ENCODE peak calls at places on chromosome 6, in ten cellular contexts. One of them, this sample, is unnamed.

GRCh38 chr6:138182939-138183791 is 21.4 kb downstream of the ARFGEF3 start:
- DNase-seq in prostate gland: peak
- DNase-seq in AG04450: no peak
- DNase-seq in adrenal gland: no peak
- DNase-seq in A549: no peak
- DNase-seq in lower lobe of right lung: no peak
- DNase-seq in AG04449: no peak
- DNase-seq in tibial artery: no peak
- DNase-seq in fibroblast of lung: no peak
- DNase-seq in suprapubic skin: no peak
- DNase-seq in this sample: no peak

GRCh38 chr6:138302554-138302953 is 75.2 kb upstream of the SMIM28 start:
- DNase-seq in A549: no peak
- DNase-seq in adrenal gland: no peak
- DNase-seq in lower lobe of right lung: no peak
- DNase-seq in tibial artery: no peak
- DNase-seq in prostate gland: no peak
- DNase-seq in AG04450: no peak
- DNase-seq in suprapubic skin: no peak
- DNase-seq in AG04449: no peak
- DNase-seq in fibroblast of lung: no peak
- DNase-seq in this sample: no peak

GRCh38 chr6:41061196-41061726 is 8.3 kb downstream of the APOBEC2 start:
- DNase-seq in suprapubic skin: no peak
- DNase-seq in prostate gland: no peak
- DNase-seq in AG04450: no peak
- DNase-seq in adrenal gland: no peak
- DNase-seq in AG04449: no peak
- DNase-seq in lower lobe of right lung: no peak
- DNase-seq in tibial artery: no peak
- DNase-seq in fibroblast of lung: no peak
- DNase-seq in A549: no peak
- DNase-seq in this sample: no peak

GRCh38 chr6:39203398-39203797 is 25.9 kb downstream of the KCNK5 start:
- DNase-seq in tibial artery: no peak
- DNase-seq in prostate gland: no peak
- DNase-seq in adrenal gland: no peak
- DNase-seq in AG04449: no peak
- DNase-seq in AG04450: no peak
- DNase-seq in suprapubic skin: no peak
- DNase-seq in A549: no peak
- DNase-seq in lower lobe of right lung: no peak
- DNase-seq in fibroblast of lung: no peak
- DNase-seq in this sample: no peak

GRCh38 chr6:135146160-135146920 is 34.8 kb upstream of the MYB start:
- DNase-seq in suprapubic skin: no peak
- DNase-seq in tibial artery: no peak
- DNase-seq in A549: no peak
- DNase-seq in lower lobe of right lung: no peak
- DNase-seq in adrenal gland: no peak
- DNase-seq in fibroblast of lung: no peak
- DNase-seq in AG04449: no peak
- DNase-seq in AG04450: no peak
- DNase-seq in prostate gland: no peak
- DNase-seq in this sample: peak

GRCh38 chr6:88166493-88166900 is 350 bp upstream of the CNR1 start:
- DNase-seq in A549: no peak
- DNase-seq in tibial artery: no peak
- DNase-seq in AG04449: no peak
- DNase-seq in suprapubic skin: no peak
- DNase-seq in adrenal gland: no peak
- DNase-seq in prostate gland: no peak
- DNase-seq in AG04450: no peak
- DNase-seq in lower lobe of right lung: peak
- DNase-seq in fibroblast of lung: no peak
- DNase-seq in this sample: no peak

GRCh38 chr6:149558029-149558428 is 8.1 kb upstream of the GINM1 start:
- DNase-seq in fibroblast of lung: no peak
- DNase-seq in prostate gland: no peak
- DNase-seq in AG04449: no peak
- DNase-seq in lower lobe of right lung: no peak
- DNase-seq in adrenal gland: no peak
- DNase-seq in tibial artery: no peak
- DNase-seq in suprapubic skin: no peak
- DNase-seq in AG04450: no peak
- DNase-seq in A549: no peak
- DNase-seq in this sample: no peak

GRCh38 chr6:146887447-146888077 is 288.8 kb downstream of the ADGB start:
- DNase-seq in fibroblast of lung: no peak
- DNase-seq in AG04450: no peak
- DNase-seq in AG04449: no peak
- DNase-seq in adrenal gland: no peak
- DNase-seq in lower lobe of right lung: no peak
- DNase-seq in A549: no peak
- DNase-seq in prostate gland: no peak
- DNase-seq in tibial artery: no peak
- DNase-seq in suprapubic skin: no peak
- DNase-seq in this sample: peak

GRCh38 chr6:3210024-3210610 is 17.3 kb downstream of the TUBB2B start:
- DNase-seq in tibial artery: no peak
- DNase-seq in AG04450: no peak
- DNase-seq in lower lobe of right lung: no peak
- DNase-seq in A549: no peak
- DNase-seq in prostate gland: no peak
- DNase-seq in fibroblast of lung: no peak
- DNase-seq in AG04449: no peak
- DNase-seq in adrenal gland: no peak
- DNase-seq in suprapubic skin: no peak
- DNase-seq in this sample: no peak

GRCh38 chr6:3208096-3208774 is 19.2 kb downstream of the TUBB2B start:
- DNase-seq in AG04450: peak
- DNase-seq in tibial artery: peak
- DNase-seq in AG04449: peak
- DNase-seq in lower lobe of right lung: no peak
- DNase-seq in prostate gland: no peak
- DNase-seq in adrenal gland: no peak
- DNase-seq in suprapubic skin: peak
- DNase-seq in A549: no peak
- DNase-seq in fibroblast of lung: peak
- DNase-seq in this sample: peak

GRCh38 chr6:3211681-3212080 is 15.8 kb downstream of the TUBB2B start:
- DNase-seq in suprapubic skin: no peak
- DNase-seq in A549: no peak
- DNase-seq in lower lobe of right lung: no peak
- DNase-seq in AG04449: no peak
- DNase-seq in adrenal gland: no peak
- DNase-seq in AG04450: no peak
- DNase-seq in fibroblast of lung: no peak
- DNase-seq in prostate gland: no peak
- DNase-seq in tibial artery: no peak
- DNase-seq in this sample: peak

GRCh38 chr6:3208775-3209113 is 18.7 kb downstream of the TUBB2B start:
- DNase-seq in fibroblast of lung: no peak
- DNase-seq in lower lobe of right lung: no peak
- DNase-seq in suprapubic skin: no peak
- DNase-seq in AG04449: no peak
- DNase-seq in A549: no peak
- DNase-seq in tibial artery: no peak
- DNase-seq in AG04450: no peak
- DNase-seq in adrenal gland: no peak
- DNase-seq in prostate gland: no peak
- DNase-seq in this sample: no peak

DNA sequence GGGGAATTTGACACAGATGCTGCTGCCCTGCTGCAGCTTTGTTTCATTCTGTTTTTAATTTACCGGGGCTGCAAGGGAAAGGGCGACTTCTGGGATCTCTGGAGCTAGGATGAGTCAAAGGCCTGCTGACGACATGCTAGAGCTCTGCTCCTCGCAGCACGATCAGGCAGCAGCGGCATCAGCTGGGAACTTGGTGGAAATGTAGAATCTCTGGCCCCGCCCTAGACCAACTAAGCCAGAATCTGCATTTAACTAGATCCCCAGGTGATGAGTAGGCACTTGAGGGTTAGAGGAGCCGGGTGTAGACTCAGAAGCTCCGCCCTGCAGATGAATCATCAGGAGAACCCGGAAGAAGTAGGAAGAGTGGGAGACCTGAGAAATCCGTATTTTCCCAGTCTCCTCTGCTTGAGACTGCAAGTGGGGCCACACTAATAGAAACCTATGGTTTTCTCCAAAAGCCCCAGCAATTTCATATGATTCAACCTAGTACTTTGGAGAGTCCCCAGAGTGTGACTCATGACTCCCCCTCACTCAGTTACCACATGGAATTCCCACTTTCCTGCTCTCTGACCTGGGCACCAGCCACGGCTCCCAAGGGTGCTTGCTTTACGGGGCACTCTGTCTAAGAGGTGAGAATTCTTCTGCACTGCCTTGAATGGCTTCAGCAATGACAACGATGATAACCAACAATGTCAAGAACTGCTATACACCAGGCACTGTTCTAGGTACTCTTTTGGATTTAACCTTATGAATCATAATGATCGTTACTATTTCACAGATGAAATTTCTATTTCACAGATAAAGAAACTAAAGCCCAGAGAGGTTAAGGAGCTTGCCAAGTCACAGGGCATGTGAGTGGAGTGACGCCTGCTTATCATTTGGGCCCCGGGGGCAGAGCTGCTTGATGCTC is 18.1 kb downstream of the TUBB2B start:
- DNase-seq in tibial artery: peak
- DNase-seq in suprapubic skin: no peak
- DNase-seq in adrenal gland: peak
- DNase-seq in prostate gland: no peak
- DNase-seq in fibroblast of lung: peak
- DNase-seq in A549: peak
- DNase-seq in AG04450: peak
- DNase-seq in lower lobe of right lung: no peak
- DNase-seq in AG04449: peak
- DNase-seq in this sample: peak
- TF ChIP-seq CTCF in tibial artery: no peak
- TF ChIP-seq CTCF in suprapubic skin: no peak
- TF ChIP-seq CTCF in adrenal gland: no peak
- TF ChIP-seq CTCF in prostate gland: no peak
- TF ChIP-seq CTCF in fibroblast of lung: peak
- TF ChIP-seq CTCF in A549: peak
- TF ChIP-seq CTCF in AG04450: no peak
- TF ChIP-seq CTCF in lower lobe of right lung: no peak
- TF ChIP-seq CTCF in AG04449: peak
- TF ChIP-seq CTCF in this sample: peak

GRCh38 chr6:1613631-1614447 is 4.1 kb downstream of the FOXC1 start:
- DNase-seq in adrenal gland: no peak
- DNase-seq in tibial artery: no peak
- DNase-seq in suprapubic skin: no peak
- DNase-seq in A549: no peak
- DNase-seq in lower lobe of right lung: no peak
- DNase-seq in fibroblast of lung: peak
- DNase-seq in AG04450: no peak
- DNase-seq in AG04449: no peak
- DNase-seq in prostate gland: no peak
- DNase-seq in this sample: no peak

GRCh38 chr6:1611572-1612385 is 2.1 kb downstream of the FOXC1 start:
- DNase-seq in AG04449: no peak
- DNase-seq in adrenal gland: no peak
- DNase-seq in lower lobe of right lung: no peak
- DNase-seq in suprapubic skin: no peak
- DNase-seq in A549: peak
- DNase-seq in tibial artery: no peak
- DNase-seq in AG04450: no peak
- DNase-seq in fibroblast of lung: peak
- DNase-seq in prostate gland: no peak
- DNase-seq in this sample: peak

GRCh38 chr6:1612386-1612893 is 2.7 kb downstream of the FOXC1 start:
- DNase-seq in tibial artery: no peak
- DNase-seq in fibroblast of lung: no peak
- DNase-seq in AG04450: no peak
- DNase-seq in lower lobe of right lung: no peak
- DNase-seq in adrenal gland: no peak
- DNase-seq in suprapubic skin: no peak
- DNase-seq in A549: no peak
- DNase-seq in AG04449: no peak
- DNase-seq in prostate gland: no peak
- DNase-seq in this sample: no peak

GRCh38 chr6:1614448-1614766 is 4.7 kb downstream of the FOXC1 start:
- DNase-seq in adrenal gland: no peak
- DNase-seq in prostate gland: no peak
- DNase-seq in A549: no peak
- DNase-seq in suprapubic skin: peak
- DNase-seq in lower lobe of right lung: no peak
- DNase-seq in AG04449: no peak
- DNase-seq in fibroblast of lung: no peak
- DNase-seq in tibial artery: no peak
- DNase-seq in AG04450: no peak
- DNase-seq in this sample: no peak

GRCh38 chr6:1612902-1613301 is 3.2 kb downstream of the FOXC1 start:
- DNase-seq in prostate gland: no peak
- DNase-seq in suprapubic skin: no peak
- DNase-seq in A549: no peak
- DNase-seq in tibial artery: no peak
- DNase-seq in fibroblast of lung: peak
- DNase-seq in lower lobe of right lung: no peak
- DNase-seq in AG04449: no peak
- DNase-seq in adrenal gland: no peak
- DNase-seq in AG04450: no peak
- DNase-seq in this sample: no peak
- H3K4me3 ChIP-seq in prostate gland: peak
- H3K4me3 ChIP-seq in suprapubic skin: peak
- H3K4me3 ChIP-seq in A549: peak
- H3K4me3 ChIP-seq in tibial artery: peak
- H3K4me3 ChIP-seq in fibroblast of lung: peak
- H3K4me3 ChIP-seq in lower lobe of right lung: peak
- H3K4me3 ChIP-seq in AG04449: peak
- H3K4me3 ChIP-seq in adrenal gland: no peak
- H3K4me3 ChIP-seq in AG04450: peak
- H3K4me3 ChIP-seq in this sample: peak

DNA sequence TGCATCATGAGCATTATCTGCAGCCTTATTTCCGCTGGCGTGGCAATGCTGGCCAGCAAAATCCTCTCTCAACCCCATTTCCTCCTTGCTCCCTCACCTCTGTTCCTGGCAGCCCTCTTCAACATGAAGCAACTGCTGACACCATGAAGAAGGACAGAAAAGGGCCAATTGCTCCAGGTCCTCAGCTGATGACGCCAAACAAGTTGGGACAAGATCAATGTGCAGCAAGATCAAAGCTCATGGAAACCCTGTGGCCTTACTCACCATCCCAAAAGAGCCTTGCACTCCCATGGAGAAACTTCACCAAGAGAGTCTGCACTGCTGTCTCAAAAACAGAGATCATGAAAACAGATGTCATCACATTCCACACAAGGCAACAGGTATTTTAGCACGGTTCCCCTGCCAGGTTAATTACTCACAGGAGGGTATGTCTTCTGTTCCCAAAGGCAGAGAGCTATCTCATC is 7.4 kb downstream of the GFOD1 start:
- DNase-seq in lower lobe of right lung: no peak
- DNase-seq in prostate gland: no peak
- DNase-seq in fibroblast of lung: no peak
- DNase-seq in A549: no peak
- DNase-seq in tibial artery: no peak
- DNase-seq in adrenal gland: no peak
- DNase-seq in suprapubic skin: no peak
- DNase-seq in AG04449: no peak
- DNase-seq in AG04450: no peak
- DNase-seq in this sample: no peak
- TF ChIP-seq CTCF in lower lobe of right lung: no peak
- TF ChIP-seq CTCF in prostate gland: no peak
- TF ChIP-seq CTCF in fibroblast of lung: no peak
- TF ChIP-seq CTCF in A549: no peak
- TF ChIP-seq CTCF in tibial artery: no peak
- TF ChIP-seq CTCF in adrenal gland: no peak
- TF ChIP-seq CTCF in suprapubic skin: no peak
- TF ChIP-seq CTCF in AG04449: no peak
- TF ChIP-seq CTCF in AG04450: no peak
- TF ChIP-seq CTCF in this sample: no peak

GRCh38 chr6:139356924-139357323 is 17.5 kb downstream of the CITED2 start:
- DNase-seq in adrenal gland: no peak
- DNase-seq in prostate gland: no peak
- DNase-seq in AG04450: no peak
- DNase-seq in fibroblast of lung: no peak
- DNase-seq in A549: no peak
- DNase-seq in tibial artery: no peak
- DNase-seq in suprapubic skin: no peak
- DNase-seq in AG04449: no peak
- DNase-seq in lower lobe of right lung: no peak
- DNase-seq in this sample: no peak

GRCh38 chr6:139364302-139364981 is 10.0 kb downstream of the CITED2 start:
- DNase-seq in AG04450: no peak
- DNase-seq in AG04449: no peak
- DNase-seq in fibroblast of lung: peak
- DNase-seq in suprapubic skin: no peak
- DNase-seq in prostate gland: no peak
- DNase-seq in A549: peak
- DNase-seq in adrenal gland: no peak
- DNase-seq in lower lobe of right lung: no peak
- DNase-seq in tibial artery: no peak
- DNase-seq in this sample: peak

GRCh38 chr6:139364982-139365379 is 9.5 kb downstream of the CITED2 start:
- DNase-seq in prostate gland: no peak
- DNase-seq in lower lobe of right lung: no peak
- DNase-seq in A549: no peak
- DNase-seq in suprapubic skin: no peak
- DNase-seq in fibroblast of lung: no peak
- DNase-seq in tibial artery: no peak
- DNase-seq in AG04450: no peak
- DNase-seq in adrenal gland: no peak
- DNase-seq in AG04449: no peak
- DNase-seq in this sample: no peak

GRCh38 chr6:139355777-139356445 is 18.5 kb downstream of the CITED2 start:
- DNase-seq in adrenal gland: no peak
- DNase-seq in AG04450: no peak
- DNase-seq in suprapubic skin: no peak
- DNase-seq in tibial artery: no peak
- DNase-seq in prostate gland: peak
- DNase-seq in A549: no peak
- DNase-seq in AG04449: no peak
- DNase-seq in lower lobe of right lung: no peak
- DNase-seq in fibroblast of lung: no peak
- DNase-seq in this sample: no peak

GRCh38 chr6:139361211-139361610 is 13.2 kb downstream of the CITED2 start:
- DNase-seq in lower lobe of right lung: no peak
- DNase-seq in AG04450: no peak
- DNase-seq in tibial artery: no peak
- DNase-seq in suprapubic skin: no peak
- DNase-seq in AG04449: no peak
- DNase-seq in fibroblast of lung: no peak
- DNase-seq in A549: no peak
- DNase-seq in adrenal gland: no peak
- DNase-seq in prostate gland: no peak
- DNase-seq in this sample: no peak
- H3K4me3 ChIP-seq in lower lobe of right lung: no peak
- H3K4me3 ChIP-seq in AG04450: no peak
- H3K4me3 ChIP-seq in tibial artery: no peak
- H3K4me3 ChIP-seq in suprapubic skin: no peak
- H3K4me3 ChIP-seq in AG04449: no peak
- H3K4me3 ChIP-seq in fibroblast of lung: no peak
- H3K4me3 ChIP-seq in A549: no peak
- H3K4me3 ChIP-seq in adrenal gland: no peak
- H3K4me3 ChIP-seq in prostate gland: no peak
- H3K4me3 ChIP-seq in this sample: no peak

This sample was measured in choroid plexus epithelial cell.